ENCODE peak calls at places on chromosomes 1 and 21, in four cellular contexts. V, A, L and B are unnamed samples.

GRCh38 chr1:25110480-25110879 is 121.8 kb downstream of the SYF2 start:
- DNase-seq in L (no peak), V (no peak), A (no peak), B (no peak)

GRCh38 chr1:203644661-203645510 is 18.3 kb downstream of the ATP2B4 start:
- DNase-seq in V (no peak), L (no peak), A (no peak), B (no peak)

GRCh38 chr1:197173571-197174482 is 27.4 kb upstream of the ASPM start:
- DNase-seq in L (no peak), A (peak), V (no peak), B (no peak)

GRCh38 chr1:71494163-71494562 is 413.3 kb upstream of the ZRANB2 start:
- DNase-seq in V (no peak), A (no peak), L (no peak), B (no peak)

GRCh38 chr1:35442737-35443136 is 114.5 kb downstream of the KIAA0319L start:
- DNase-seq in L (no peak), V (no peak), A (no peak), B (no peak)

GRCh38 chr1:152035406-152036315 is 1.1 kb downstream of the S100A11 start:
- DNase-seq in L (no peak), A (peak), V (no peak), B (no peak)

GRCh38 chr21:45809421-45809820 is 165.9 kb downstream of the PCBP3 start:
- DNase-seq in V (no peak), L (no peak), A (no peak), B (no peak)

GRCh38 chr1:199272107-199272506 is 633.3 kb downstream of the PTPRC start:
- DNase-seq in L (no peak), V (no peak), A (no peak), B (no peak)

GRCh38 chr21:36551731-36552457 is 72.0 kb upstream of the CLDN14 start:
- DNase-seq in L (no peak), A (no peak), V (no peak), B (no peak)

GRCh38 chr1:236748471-236748870 is 46.6 kb upstream of the MTR start:
- DNase-seq in L (no peak), V (no peak), A (no peak), B (no peak)

GRCh38 chr1:59100975-59101374 is 195.9 kb upstream of the FGGY start:
- DNase-seq in V (no peak), L (no peak), A (no peak), B (no peak)

GRCh38 chr1:3902546-3902945 is 2.5 kb upstream of the C1orf174 start:
- DNase-seq in V (no peak), L (no peak), A (no peak), B (no peak)

GRCh38 chr1:161932668-161933067 is 91.0 kb downstream of the OLFML2B start:
- DNase-seq in A (peak), V (peak), L (peak), B (no peak)

GRCh38 chr1:180235077-180235501 is 5.0 kb downstream of the LHX4 start:
- DNase-seq in V (no peak), A (no peak), L (peak), B (no peak)

GRCh38 chr1:180232521-180233043 is 2.5 kb downstream of the LHX4 start:
- DNase-seq in V (no peak), A (no peak), L (peak), B (no peak)

GRCh38 chr1:180233191-180234011 is 3.3 kb downstream of the LHX4 start:
- DNase-seq in A (no peak), L (peak), V (no peak), B (no peak)

GRCh38 chr1:180235502-180236239 is 5.6 kb downstream of the LHX4 start:
- DNase-seq in V (no peak), L (peak), A (no peak), B (no peak)

GRCh38 chr1:180234369-180235076 is 4.5 kb downstream of the LHX4 start:
- DNase-seq in L (peak), V (no peak), A (peak), B (no peak)
- H3K4me3 ChIP-seq in L (peak), V (no peak), A (peak), B (no peak)

GRCh38 chr1:23561076-23561812 is 1.9 kb upstream of the ID3 start:
- DNase-seq in V (no peak), L (no peak), A (no peak), B (no peak)

GRCh38 chr1:23561813-23562100 is 2.5 kb upstream of the ID3 start:
- DNase-seq in L (no peak), A (no peak), V (no peak), B (no peak)

GRCh38 chr1:23563003-23563402 is 3.7 kb upstream of the ID3 start:
- DNase-seq in V (no peak), A (no peak), L (peak), B (no peak)

GRCh38 chr1:23563755-23564374 is 4.6 kb upstream of the ID3 start:
- DNase-seq in L (no peak), A (no peak), V (no peak), B (no peak)

GRCh38 chr1:23562138-23562819 is 3.0 kb upstream of the ID3 start:
- DNase-seq in A (peak), V (peak), L (peak), B (peak)
- TF ChIP-seq POLR2A in A (peak), V (peak), L (peak), B (no peak)

GRCh38 chr1:244002721-244003120 is 48.4 kb upstream of the ZBTB18 start:
- DNase-seq in A (no peak), L (no peak), V (no peak), B (no peak)
- H3K4me3 ChIP-seq in A (no peak), L (no peak), V (no peak), B (no peak)

DNA sequence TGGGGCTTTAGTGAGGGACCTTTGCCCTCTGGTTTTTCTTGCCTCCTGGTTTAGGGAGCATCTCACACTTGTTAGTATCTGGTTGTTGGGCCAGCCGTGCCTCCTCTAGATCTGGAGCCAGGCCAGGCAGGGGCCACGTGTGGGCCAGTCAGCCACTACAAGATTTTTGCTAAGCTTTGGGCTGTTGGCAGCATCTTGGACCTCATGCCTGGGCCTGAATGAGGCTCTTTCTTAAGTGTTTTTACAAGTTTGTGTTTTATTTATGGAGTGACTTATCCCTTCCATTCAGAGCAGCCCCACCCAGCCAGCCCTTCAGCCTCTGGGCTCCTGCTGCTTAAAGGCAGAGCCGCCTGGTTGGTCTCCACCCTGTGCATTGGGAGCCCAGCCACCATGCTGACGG is 1.6 kb upstream of the SH3BGRL3 start:
- DNase-seq in A (peak), V (peak), L (no peak), B (peak)
- TF ChIP-seq POLR2A in A (no peak), V (no peak), L (no peak), B (no peak)

GRCh38 chr1:67833595-67833926 is 294 bp upstream of the GNG12 start:
- DNase-seq in L (peak), V (no peak), A (no peak), B (peak)

GRCh38 chr1:67838180-67838912 is 5.1 kb upstream of the GNG12 start:
- DNase-seq in A (no peak), L (no peak), V (no peak), B (no peak)

GRCh38 chr1:67836769-67837168 is 3.5 kb upstream of the GNG12 start:
- DNase-seq in V (no peak), L (no peak), A (no peak), B (peak)

GRCh38 chr1:67834246-67834877 is 1.1 kb upstream of the GNG12 start:
- DNase-seq in A (no peak), L (no peak), V (no peak), B (no peak)

DNA sequence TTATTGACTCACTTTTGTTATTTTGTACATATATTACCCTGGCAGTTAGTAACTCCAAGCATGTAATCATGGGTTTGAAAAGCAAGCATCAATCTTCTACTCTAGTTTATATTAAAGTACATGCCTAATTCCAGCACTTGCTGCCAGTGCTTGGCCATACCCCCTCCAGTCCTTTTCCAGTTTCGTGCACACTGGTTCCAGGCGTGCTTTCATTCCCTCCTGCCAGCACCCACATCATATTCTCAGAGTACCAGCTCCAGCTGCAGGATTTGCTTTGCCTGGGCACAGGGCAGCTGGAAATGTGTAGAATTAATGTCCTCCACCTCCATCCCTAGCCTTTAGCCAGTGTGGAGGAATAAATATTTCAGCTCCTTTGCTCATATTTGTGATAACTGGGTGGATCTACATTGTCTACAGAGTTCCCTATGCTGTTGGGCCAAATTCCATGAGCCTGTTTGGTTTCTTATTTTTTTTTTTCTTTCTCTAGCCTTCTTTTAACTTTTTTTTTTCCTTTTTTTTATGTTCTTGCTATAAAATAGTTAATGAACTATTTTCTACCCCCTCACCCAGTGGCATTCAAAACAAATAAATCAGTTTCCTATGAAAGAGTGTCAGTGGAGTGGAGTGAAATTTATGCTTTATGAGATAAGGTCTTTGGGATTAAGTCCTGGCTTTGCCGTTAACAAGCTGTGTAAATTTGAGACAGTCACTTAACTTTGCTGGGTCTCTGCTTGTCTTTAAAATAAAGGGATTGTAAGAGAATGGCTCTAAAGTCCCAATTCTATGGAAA is 2.6 kb upstream of the GNG12 start:
- DNase-seq in A (no peak), V (no peak), L (no peak), B (no peak)
- H3K4me3 ChIP-seq in A (no peak), V (no peak), L (no peak), B (no peak)

DNA sequence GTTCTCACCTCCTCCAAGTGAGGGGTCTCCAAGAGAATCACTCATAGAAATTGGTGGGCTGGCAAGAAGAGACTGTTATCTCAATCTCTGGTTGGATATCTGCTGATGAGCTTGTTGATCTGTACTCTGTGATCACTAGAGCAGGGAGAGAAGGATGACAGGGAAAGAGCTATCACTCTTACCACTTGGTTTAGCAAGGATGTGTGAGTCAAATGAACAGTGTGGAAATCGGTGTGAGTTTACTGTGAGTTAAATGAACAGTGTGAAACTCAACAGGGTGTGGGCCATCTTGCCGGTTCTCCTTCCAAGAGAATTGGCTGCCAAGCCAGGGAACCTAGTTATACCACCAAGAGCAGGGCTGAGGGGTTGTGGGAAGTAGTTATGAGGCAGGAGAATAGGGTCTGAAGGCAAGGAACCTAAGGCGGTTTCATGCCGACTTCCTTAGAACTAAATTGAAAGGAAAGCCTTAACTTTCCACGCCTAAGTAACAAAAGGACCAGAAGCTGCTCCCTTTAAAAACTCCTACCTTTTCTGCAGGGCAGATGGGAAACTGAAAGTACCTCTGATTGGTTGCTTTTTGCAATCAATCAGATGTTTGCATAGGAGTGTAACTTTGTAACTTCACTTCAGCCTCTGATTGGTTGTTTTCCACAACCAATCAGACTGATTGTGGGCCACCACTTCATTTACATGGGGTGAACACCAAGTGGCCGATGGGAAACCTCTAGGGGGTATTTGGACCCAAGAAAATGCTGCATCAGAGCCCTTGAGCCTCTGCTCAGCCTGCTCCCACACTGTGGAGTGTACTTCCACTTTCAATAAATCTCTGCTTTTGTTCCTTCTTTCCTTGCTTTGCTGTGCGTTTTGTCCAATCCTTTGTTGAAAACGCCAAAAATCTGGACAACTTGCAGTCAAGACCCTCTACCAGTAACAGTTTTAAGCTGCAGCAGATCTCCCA is 33.0 kb upstream of the CD1D start:
- DNase-seq in L (no peak), A (no peak), V (no peak), B (no peak)
- TF ChIP-seq POLR2A in L (no peak), A (no peak), V (no peak), B (no peak)

DNA sequence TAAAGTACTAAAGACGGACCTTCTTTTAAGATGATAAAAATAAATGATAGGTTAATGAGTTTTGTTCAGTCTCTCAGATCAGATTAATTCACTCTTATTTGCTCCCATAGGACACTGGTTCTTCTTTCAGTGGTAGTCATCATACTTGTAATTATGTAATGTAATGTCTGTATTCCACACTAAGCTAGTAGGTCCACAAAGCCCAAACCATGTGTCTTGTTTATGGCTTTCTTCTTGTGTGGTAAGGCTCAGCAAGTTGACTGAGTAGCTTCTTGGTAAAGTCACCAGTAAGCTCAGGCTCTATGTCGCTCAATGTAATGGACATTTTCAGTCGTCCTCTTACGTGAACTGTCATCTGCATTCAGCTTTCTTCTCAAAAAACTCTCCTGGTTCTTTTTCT is 2.5 kb downstream of the LYPLAL1 start:
- DNase-seq in A (no peak), L (no peak), V (no peak), B (no peak)
- H3K4me3 ChIP-seq in A (no peak), L (no peak), V (no peak), B (no peak)